ENCODE peak calls at places on chromosomes 7 and 10, in eight cellular contexts. Q is amygdala, G is Caki2, Z is hypothalamus, U is iris pigment epithelial cell, V is kidney epithelial cell, K is posterior cingulate gyrus, H is aorta. T is an unnamed sample.
A peak's percentile ranks its signal among the peaks of the same experiment; 100 is the strongest.

GRCh38 chr10:51651063-51651462 is 48.3 kb downstream of the CSTF2T start:
- DNase-seq in Z (no peak), V (no peak), G (no peak), K (no peak), Q (no peak), H (no peak), U (peak; percentile 23), T (peak; percentile 8)

GRCh38 chr7:51141451-51141971 is 175.1 kb downstream of the COBL start:
- DNase-seq in U (peak; percentile 45), Q (no peak), G (peak; percentile 63), H (no peak), Z (no peak), V (no peak), K (no peak), T (peak; percentile 28)

GRCh38 chr10:97685395-97685958 is 1.6 kb downstream of the AVPI1 start:
- DNase-seq in Q (no peak), K (no peak), V (no peak), U (peak; percentile 61), Z (no peak), G (peak; percentile 39), H (peak; percentile 52), T (peak; percentile 69)

GRCh38 chr7:118720632-118721031 is 496.1 kb downstream of the ANKRD7 start:
- DNase-seq in H (no peak), G (no peak), Z (no peak), V (no peak), Q (no peak), K (no peak), U (no peak), T (no peak)

GRCh38 chr10:57992321-57993077 is 275.2 kb downstream of the IPMK start:
- DNase-seq in Z (no peak), U (peak; percentile 65), G (peak; percentile 71), Q (no peak), V (peak; percentile 79), H (no peak), K (no peak), T (peak; percentile 59)

GRCh38 chr10:69758310-69758728 is 43.4 kb upstream of the COL13A1 start:
- DNase-seq in G (peak; percentile 16), U (no peak), V (no peak), K (no peak), Q (no peak), H (no peak), Z (no peak), T (no peak)

GRCh38 chr10:132527338-132528063 is 10.1 kb upstream of the INPP5A start:
- DNase-seq in K (no peak), Q (no peak), H (peak; percentile 17), U (no peak), Z (no peak), G (no peak), V (no peak), T (no peak)

GRCh38 chr10:21173964-21174669 is 277.0 kb upstream of the NEBL start:
- DNase-seq in K (peak; percentile 73), H (no peak), V (peak; percentile 5), Q (peak; percentile 75), G (peak; percentile 94), U (no peak), Z (peak; percentile 71), T (peak; percentile 15)

GRCh38 chr7:2655870-2656614 is 24.3 kb downstream of the TTYH3 start:
- DNase-seq in H (peak; percentile 41), V (no peak), Q (no peak), Z (no peak), U (no peak), K (no peak), G (no peak), T (no peak)

GRCh38 chr7:130425798-130426197 is 15.0 kb downstream of the CEP41 start:
- DNase-seq in Q (no peak), U (no peak), K (no peak), V (no peak), Z (no peak), G (no peak), H (no peak), T (no peak)

GRCh38 chr10:5573968-5574641 is 49.3 kb downstream of the CALML3 start:
- DNase-seq in G (peak; percentile 22), K (no peak), U (peak; percentile 47), Q (no peak), H (peak; percentile 30), Z (no peak), V (no peak), T (peak; percentile 39)

GRCh38 chr7:30367561-30367960 is 83.2 kb downstream of the ZNRF2 start:
- DNase-seq in Q (no peak), Z (no peak), G (no peak), U (no peak), K (no peak), V (no peak), H (no peak), T (no peak)

GRCh38 chr10:118027397-118027796 is 19.3 kb downstream of the RAB11FIP2 start:
- DNase-seq in U (no peak), G (no peak), H (no peak), Z (peak; percentile 5), K (peak; percentile 4), V (no peak), Q (no peak), T (no peak)

GRCh38 chr7:148545172-148545571 is 45.4 kb upstream of the C7orf33 start:
- DNase-seq in K (no peak), Q (no peak), G (no peak), H (no peak), U (no peak), Z (no peak), V (no peak), T (no peak)

GRCh38 chr10:133336131-133337078 is at the start of gene CALY:
- DNase-seq in Q (peak; percentile 78), K (peak; percentile 91), V (no peak), U (no peak), G (no peak), H (no peak), Z (peak; percentile 76), T (no peak)

GRCh38 chr7:474605-475424 is 44.8 kb downstream of the PDGFA start:
- DNase-seq in K (no peak), V (no peak), Q (no peak), Z (no peak), H (peak; percentile 29), U (no peak), G (no peak), T (no peak)

GRCh38 chr7:90579181-90579688 is 16.9 kb upstream of the CDK14 start:
- DNase-seq in H (no peak), K (no peak), V (peak; percentile 61), G (peak; percentile 65), Z (no peak), Q (no peak), U (peak; percentile 89), T (peak; percentile 50)

GRCh38 chr7:80942261-80943041 is 23.6 kb upstream of the SEMA3C start:
- DNase-seq in Q (no peak), G (peak; percentile 99), K (no peak), V (peak; percentile 100), H (peak; percentile 79), U (peak; percentile 98), Z (no peak), T (peak; percentile 96)

GRCh38 chr10:34726862-34727261 is 88.2 kb downstream of the PARD3 start:
- DNase-seq in H (no peak), G (no peak), K (no peak), Z (no peak), V (no peak), U (no peak), Q (no peak), T (no peak)

GRCh38 chr7:26202019-26202985 is 757 bp downstream of the CBX3 start:
- DNase-seq in U (peak; percentile 38), V (no peak), Q (peak; percentile 70), H (peak; percentile 75), K (no peak), Z (peak; percentile 53), G (peak; percentile 37), T (peak; percentile 54)

GRCh38 chr7:92988051-92988450 is 129.7 kb downstream of the SAMD9 start:
- DNase-seq in G (peak; percentile 47), V (no peak), Q (no peak), U (peak; percentile 69), H (no peak), K (no peak), Z (no peak), T (peak; percentile 71)

GRCh38 chr10:119497243-119497642 is 45.3 kb downstream of the RGS10 start:
- DNase-seq in Q (no peak), K (no peak), Z (no peak), H (no peak), V (no peak), G (no peak), U (no peak), T (no peak)

GRCh38 chr10:132142396-132143161 is 44.2 kb upstream of the DPYSL4 start:
- DNase-seq in Q (peak; percentile 52), G (no peak), K (peak; percentile 59), H (peak; percentile 53), Z (no peak), U (peak; percentile 5), V (no peak), T (peak; percentile 14)

GRCh38 chr10:50592961-50593418 is 30.8 kb downstream of the SGMS1 start:
- DNase-seq in H (no peak), V (no peak), Q (no peak), G (no peak), Z (no peak), U (no peak), K (no peak), T (peak; percentile 27)

GRCh38 chr10:123272171-123272570 is 118.0 kb downstream of the BUB3 start:
- DNase-seq in Z (no peak), G (no peak), Q (no peak), U (no peak), V (no peak), K (no peak), H (no peak), T (peak; percentile 19)

GRCh38 chr10:103884681-103885139 is 29.3 kb upstream of the SH3PXD2A start:
- DNase-seq in V (no peak), Z (no peak), Q (no peak), H (no peak), G (peak; percentile 39), U (peak; percentile 38), K (peak; percentile 11), T (peak; percentile 76)

T was measured in ELR.